ENCODE peak calls at places on chromosomes 3 and 15, in four cellular contexts. M is mammary epithelial cell, X is adrenal gland, O is sigmoid colon. Y is an unnamed sample. For H3K27me3 and H3K36me3, the result is how much of the 10 kb centered on the place peaks cover.

GRCh38 chr15:77542491-77543001 is 90.2 kb downstream of the LINGO1 start:
- DNase-seq in M (peak), X (no peak), O (peak), Y (no peak)

GRCh38 chr3:126914226-126914625 is 68.7 kb upstream of the PLXNA1 start:
- DNase-seq in M (no peak), X (no peak), O (no peak), Y (no peak)

GRCh38 chr3:38649500-38650247 is at the start of gene SCN5A:
- DNase-seq in M (no peak), X (peak), O (peak), Y (no peak)

GRCh38 chr3:52633786-52634185 is 51.9 kb downstream of the PBRM1 start:
- DNase-seq in M (no peak), X (no peak), O (no peak), Y (no peak)

GRCh38 chr3:120093923-120094775 is at the start of gene GSK3B:
- DNase-seq in M (peak), X (peak), O (peak), Y (no peak)

GRCh38 chr15:20356444-20357138 is 185.0 kb downstream of the GOLGA6L6 start:
- DNase-seq in M (no peak), X (peak), O (peak), Y (no peak)

GRCh38 chr3:66675383-66675782 is 174.6 kb upstream of the LRIG1 start:
- DNase-seq in M (peak), X (no peak), O (no peak), Y (peak)

GRCh38 chr3:14362890-14363289 is 39.5 kb upstream of the SLC6A6 start:
- DNase-seq in M (no peak), X (no peak), O (no peak), Y (no peak)

GRCh38 chr3:40178012-40178594 is 131.4 kb upstream of the EIF1B start:
- DNase-seq in M (no peak), X (no peak), O (no peak), Y (no peak)

GRCh38 chr3:28564211-28564610 is 215.6 kb upstream of the AZI2 start:
- DNase-seq in M (no peak), X (no peak), O (no peak), Y (no peak)

GRCh38 chr3:62027231-62027630 is 346.1 kb downstream of the FEZF2 start:
- DNase-seq in M (no peak), X (no peak), O (no peak), Y (no peak)

GRCh38 chr3:70972855-70973254 is 610.7 kb downstream of the FOXP1 start:
- DNase-seq in M (no peak), X (no peak), O (no peak), Y (no peak)

GRCh38 chr3:53166781-53167291 is 5.8 kb downstream of the PRKCD start:
- DNase-seq in M (peak), X (peak), O (peak), Y (no peak)

GRCh38 chr15:65394280-65394789 is 16.5 kb upstream of the IGDCC3 start:
- DNase-seq in M (no peak), X (no peak), O (no peak), Y (no peak)

GRCh38 chr15:65396965-65397317 is 19.1 kb upstream of the IGDCC3 start:
- DNase-seq in M (no peak), X (no peak), O (no peak), Y (no peak)

GRCh38 chr15:65394936-65395335 is 17.1 kb upstream of the IGDCC3 start:
- DNase-seq in M (no peak), X (no peak), O (no peak), Y (no peak)

GRCh38 chr15:65396283-65396964 is 18.6 kb upstream of the IGDCC3 start:
- DNase-seq in M (no peak), X (no peak), O (no peak), Y (no peak)

GRCh38 chr15:65395567-65396185 is 17.9 kb upstream of the IGDCC3 start:
- DNase-seq in M (no peak), X (no peak), O (no peak), Y (no peak)
- H3K27me3 ChIP-seq in M (under half), X (under half), O (under half), Y (under half)

GRCh38 chr3:133168025-133168401 is 129.8 kb downstream of the TMEM108 start:
- DNase-seq in M (no peak), X (no peak), O (no peak), Y (no peak)
- TF ChIP-seq CTCF in M (no peak), X (no peak), O (no peak), Y (no peak)

GRCh38 chr3:140388525-140388924 is 289.3 kb upstream of the TRIM42 start:
- DNase-seq in M (no peak), X (no peak), O (no peak), Y (no peak)

GRCh38 chr3:140386357-140387100 is 291.3 kb upstream of the TRIM42 start:
- DNase-seq in M (no peak), X (peak), O (no peak), Y (no peak)

GRCh38 chr3:140384028-140384771 is 293.7 kb upstream of the TRIM42 start:
- DNase-seq in M (no peak), X (peak), O (no peak), Y (no peak)

GRCh38 chr3:140387244-140387643 is 290.6 kb upstream of the TRIM42 start:
- DNase-seq in M (no peak), X (no peak), O (no peak), Y (no peak)

GRCh38 chr3:140384876-140385275 is 293.0 kb upstream of the TRIM42 start:
- DNase-seq in M (no peak), X (no peak), O (no peak), Y (no peak)
- H3K36me3 ChIP-seq in M (under half), X (under half), O (under half), Y (under half)

GRCh38 chr3:128567705-128568356 is 74.8 kb upstream of the GATA2 start:
- DNase-seq in M (no peak), X (no peak), O (peak), Y (no peak)
- H3K27me3 ChIP-seq in M (under half), X (under half), O (under half), Y (under half)

DNA sequence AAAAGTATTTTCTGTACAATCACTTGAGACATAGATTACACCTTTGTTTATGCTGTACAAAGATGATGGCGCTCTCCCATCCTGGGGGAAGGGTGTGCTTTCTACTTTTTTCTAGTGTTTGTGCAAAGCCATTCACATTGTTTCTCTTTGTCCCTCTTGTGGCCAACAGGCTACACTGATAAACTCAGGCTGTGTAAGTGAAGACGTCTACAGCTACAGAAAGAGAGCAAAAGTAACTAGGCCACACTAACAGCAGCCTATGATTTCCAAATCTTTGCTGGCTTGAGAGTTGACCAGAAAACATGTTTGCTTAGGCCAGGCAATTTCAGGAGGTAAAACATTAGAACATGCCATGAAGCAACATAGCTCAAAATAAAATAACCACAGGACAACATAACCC is 75.1 kb downstream of the FOXB1 start:
- DNase-seq in M (no peak), X (no peak), O (no peak), Y (no peak)
- TF ChIP-seq CTCF in M (peak), X (no peak), O (no peak), Y (peak)

GRCh38 chr3:47850803-47851417 is 48.0 kb downstream of the DHX30 start:
- DNase-seq in M (no peak), X (no peak), O (no peak), Y (no peak)
- H3K36me3 ChIP-seq in M (under half), X (under half), O (half or more), Y (half or more)

Y was measured in BJ.